ENCODE peak calls at places on chromosomes 11 and 22, in seven cellular contexts. One of them, this sample, is unnamed.

GRCh38 chr11:73760066-73760679 is 701 bp downstream of the RAB6A start:
- DNase-seq in spleen: no peak
- DNase-seq in HepG2: no peak
- DNase-seq in GM12892: peak; percentile 15
- DNase-seq in vagina: peak; percentile 91
- DNase-seq in endothelial cell of umbilical vein: peak; percentile 49
- DNase-seq in GM23338: peak; percentile 61
- DNase-seq in this sample: peak; percentile 73

GRCh38 chr11:133819916-133820315 is 25.4 kb downstream of the SPATA19 start:
- DNase-seq in endothelial cell of umbilical vein: no peak
- DNase-seq in HepG2: no peak
- DNase-seq in GM23338: no peak
- DNase-seq in spleen: no peak
- DNase-seq in vagina: no peak
- DNase-seq in GM12892: no peak
- DNase-seq in this sample: no peak

GRCh38 chr11:18720811-18721575 is 5.0 kb downstream of the IGSF22 start:
- DNase-seq in GM23338: peak; percentile 98
- DNase-seq in vagina: peak; percentile 90
- DNase-seq in HepG2: no peak
- DNase-seq in spleen: peak; percentile 93
- DNase-seq in endothelial cell of umbilical vein: peak; percentile 72
- DNase-seq in GM12892: peak; percentile 58
- DNase-seq in this sample: peak; percentile 75

GRCh38 chr11:61880050-61880449 is 11.3 kb downstream of the FADS3 start:
- DNase-seq in vagina: no peak
- DNase-seq in endothelial cell of umbilical vein: no peak
- DNase-seq in GM12892: peak; percentile 58
- DNase-seq in GM23338: no peak
- DNase-seq in HepG2: no peak
- DNase-seq in spleen: no peak
- DNase-seq in this sample: no peak

GRCh38 chr22:38073150-38074130 is 10.5 kb downstream of the SLC16A8 start:
- DNase-seq in spleen: no peak
- DNase-seq in HepG2: no peak
- DNase-seq in vagina: no peak
- DNase-seq in GM23338: no peak
- DNase-seq in endothelial cell of umbilical vein: no peak
- DNase-seq in GM12892: no peak
- DNase-seq in this sample: no peak

GRCh38 chr22:49721211-49721763 is 106.4 kb downstream of the BRD1 start:
- DNase-seq in spleen: no peak
- DNase-seq in endothelial cell of umbilical vein: no peak
- DNase-seq in HepG2: no peak
- DNase-seq in vagina: peak; percentile 62
- DNase-seq in GM12892: no peak
- DNase-seq in GM23338: no peak
- DNase-seq in this sample: no peak

GRCh38 chr22:24008381-24009226 is 2.5 kb upstream of the CABIN1 start:
- DNase-seq in GM23338: no peak
- DNase-seq in endothelial cell of umbilical vein: no peak
- DNase-seq in GM12892: no peak
- DNase-seq in HepG2: peak; percentile 83
- DNase-seq in spleen: no peak
- DNase-seq in vagina: no peak
- DNase-seq in this sample: no peak

GRCh38 chr11:4140067-4140636 is 45.6 kb downstream of the RRM1 start:
- DNase-seq in HepG2: no peak
- DNase-seq in endothelial cell of umbilical vein: no peak
- DNase-seq in GM12892: no peak
- DNase-seq in spleen: no peak
- DNase-seq in GM23338: no peak
- DNase-seq in vagina: no peak
- DNase-seq in this sample: no peak

GRCh38 chr11:118706546-118706825 is 27.0 kb upstream of the TREH start:
- DNase-seq in GM23338: no peak
- DNase-seq in GM12892: no peak
- DNase-seq in endothelial cell of umbilical vein: no peak
- DNase-seq in vagina: no peak
- DNase-seq in spleen: no peak
- DNase-seq in HepG2: no peak
- DNase-seq in this sample: no peak

GRCh38 chr11:58615556-58615955 is 6.9 kb upstream of the CNTF start:
- DNase-seq in vagina: no peak
- DNase-seq in spleen: no peak
- DNase-seq in HepG2: no peak
- DNase-seq in GM23338: no peak
- DNase-seq in GM12892: no peak
- DNase-seq in endothelial cell of umbilical vein: no peak
- DNase-seq in this sample: no peak

DNA sequence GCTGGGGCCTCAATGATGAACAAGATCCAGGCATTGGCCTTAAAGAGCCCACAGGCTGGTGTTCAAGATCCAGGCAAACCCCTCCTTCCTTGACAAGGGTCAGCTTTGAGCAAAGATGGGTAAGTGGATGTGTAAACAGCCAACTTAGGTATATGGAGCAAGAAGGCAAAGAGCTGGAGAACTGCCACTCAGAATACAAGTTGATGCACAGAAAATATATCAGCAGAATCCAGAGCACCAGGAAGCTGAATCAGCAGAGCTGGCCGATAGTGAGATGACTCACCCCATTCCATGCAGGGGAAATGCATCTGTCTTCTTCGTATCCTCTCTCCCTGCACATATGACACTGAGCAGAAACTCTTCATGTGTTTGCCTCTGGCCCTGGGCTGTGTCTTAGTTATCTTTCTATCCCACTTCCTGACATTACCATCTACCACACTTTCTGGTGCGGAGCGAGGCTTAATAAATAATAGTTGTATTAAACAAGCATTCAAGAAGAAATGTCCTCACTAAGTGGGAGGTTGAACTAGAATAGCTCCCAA is 57.8 kb downstream of the ENDOD1 start:
- DNase-seq in GM12892: no peak
- DNase-seq in endothelial cell of umbilical vein: peak; percentile 89
- DNase-seq in spleen: no peak
- DNase-seq in vagina: no peak
- DNase-seq in GM23338: no peak
- DNase-seq in HepG2: peak; percentile 14
- DNase-seq in this sample: no peak
- TF ChIP-seq POLR2AphosphoS5 in GM12892: no peak
- TF ChIP-seq POLR2AphosphoS5 in endothelial cell of umbilical vein: peak; percentile 91
- TF ChIP-seq POLR2AphosphoS5 in spleen: no peak
- TF ChIP-seq POLR2AphosphoS5 in vagina: no peak
- TF ChIP-seq POLR2AphosphoS5 in GM23338: no peak
- TF ChIP-seq POLR2AphosphoS5 in HepG2: no peak
- TF ChIP-seq POLR2AphosphoS5 in this sample: no peak

GRCh38 chr22:28398355-28398754 is 281.3 kb downstream of the TTC28 start:
- DNase-seq in GM23338: no peak
- DNase-seq in endothelial cell of umbilical vein: no peak
- DNase-seq in spleen: no peak
- DNase-seq in vagina: no peak
- DNase-seq in HepG2: no peak
- DNase-seq in GM12892: no peak
- DNase-seq in this sample: no peak

GRCh38 chr22:28395520-28395919 is 284.1 kb downstream of the TTC28 start:
- DNase-seq in vagina: no peak
- DNase-seq in endothelial cell of umbilical vein: no peak
- DNase-seq in HepG2: no peak
- DNase-seq in GM12892: no peak
- DNase-seq in GM23338: no peak
- DNase-seq in spleen: no peak
- DNase-seq in this sample: no peak

GRCh38 chr22:28394711-28395110 is 284.9 kb downstream of the TTC28 start:
- DNase-seq in endothelial cell of umbilical vein: peak; percentile 39
- DNase-seq in HepG2: no peak
- DNase-seq in GM12892: no peak
- DNase-seq in spleen: no peak
- DNase-seq in GM23338: no peak
- DNase-seq in vagina: no peak
- DNase-seq in this sample: no peak

GRCh38 chr22:28397324-28397723 is 282.3 kb downstream of the TTC28 start:
- DNase-seq in endothelial cell of umbilical vein: no peak
- DNase-seq in GM12892: no peak
- DNase-seq in HepG2: no peak
- DNase-seq in vagina: no peak
- DNase-seq in spleen: no peak
- DNase-seq in GM23338: no peak
- DNase-seq in this sample: no peak

DNA sequence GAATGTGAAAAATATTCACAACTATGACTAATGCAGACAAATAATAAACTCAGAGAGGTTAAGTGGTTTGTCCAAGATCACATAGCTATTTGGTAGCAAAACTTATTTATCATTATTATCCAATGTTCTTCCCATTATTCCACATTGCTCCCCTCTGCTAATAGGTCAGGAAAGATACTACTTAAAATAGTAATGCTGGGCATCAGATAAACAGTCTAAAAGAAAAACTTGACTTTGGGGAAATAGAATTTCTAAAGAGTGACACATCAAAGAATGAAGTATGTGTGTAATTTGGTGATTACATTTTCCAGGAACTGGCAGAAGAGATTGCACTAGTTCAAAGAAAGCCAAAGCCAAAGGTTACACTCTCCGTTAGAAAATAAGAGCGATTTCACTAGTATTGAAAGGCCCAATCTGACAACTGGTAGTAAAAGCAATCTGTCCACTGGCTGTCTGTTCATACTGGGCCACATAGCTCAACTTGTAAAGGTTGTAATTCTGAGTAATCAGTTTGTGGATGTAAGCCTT is 283.7 kb downstream of the TTC28 start:
- DNase-seq in GM23338: no peak
- DNase-seq in vagina: no peak
- DNase-seq in endothelial cell of umbilical vein: peak; percentile 51
- DNase-seq in spleen: no peak
- DNase-seq in GM12892: no peak
- DNase-seq in HepG2: peak; percentile 77
- DNase-seq in this sample: no peak
- TF ChIP-seq POLR2AphosphoS5 in GM23338: no peak
- TF ChIP-seq POLR2AphosphoS5 in vagina: no peak
- TF ChIP-seq POLR2AphosphoS5 in endothelial cell of umbilical vein: no peak
- TF ChIP-seq POLR2AphosphoS5 in spleen: no peak
- TF ChIP-seq POLR2AphosphoS5 in GM12892: no peak
- TF ChIP-seq POLR2AphosphoS5 in HepG2: no peak
- TF ChIP-seq POLR2AphosphoS5 in this sample: no peak

GRCh38 chr22:43529461-43529860 is 117.6 kb downstream of the MPPED1 start:
- DNase-seq in GM12892: no peak
- DNase-seq in endothelial cell of umbilical vein: no peak
- DNase-seq in HepG2: no peak
- DNase-seq in spleen: no peak
- DNase-seq in vagina: no peak
- DNase-seq in GM23338: no peak
- DNase-seq in this sample: no peak

GRCh38 chr22:43526951-43527350 is 115.1 kb downstream of the MPPED1 start:
- DNase-seq in GM12892: no peak
- DNase-seq in HepG2: no peak
- DNase-seq in vagina: no peak
- DNase-seq in GM23338: no peak
- DNase-seq in endothelial cell of umbilical vein: no peak
- DNase-seq in spleen: no peak
- DNase-seq in this sample: no peak

GRCh38 chr22:43528601-43529360 is 117.0 kb downstream of the MPPED1 start:
- DNase-seq in spleen: no peak
- DNase-seq in vagina: no peak
- DNase-seq in GM12892: no peak
- DNase-seq in endothelial cell of umbilical vein: no peak
- DNase-seq in HepG2: no peak
- DNase-seq in GM23338: no peak
- DNase-seq in this sample: no peak

GRCh38 chr22:43529954-43530863 is 118.4 kb downstream of the MPPED1 start:
- DNase-seq in GM12892: no peak
- DNase-seq in endothelial cell of umbilical vein: no peak
- DNase-seq in HepG2: no peak
- DNase-seq in vagina: no peak
- DNase-seq in GM23338: no peak
- DNase-seq in spleen: peak; percentile 28
- DNase-seq in this sample: no peak

DNA sequence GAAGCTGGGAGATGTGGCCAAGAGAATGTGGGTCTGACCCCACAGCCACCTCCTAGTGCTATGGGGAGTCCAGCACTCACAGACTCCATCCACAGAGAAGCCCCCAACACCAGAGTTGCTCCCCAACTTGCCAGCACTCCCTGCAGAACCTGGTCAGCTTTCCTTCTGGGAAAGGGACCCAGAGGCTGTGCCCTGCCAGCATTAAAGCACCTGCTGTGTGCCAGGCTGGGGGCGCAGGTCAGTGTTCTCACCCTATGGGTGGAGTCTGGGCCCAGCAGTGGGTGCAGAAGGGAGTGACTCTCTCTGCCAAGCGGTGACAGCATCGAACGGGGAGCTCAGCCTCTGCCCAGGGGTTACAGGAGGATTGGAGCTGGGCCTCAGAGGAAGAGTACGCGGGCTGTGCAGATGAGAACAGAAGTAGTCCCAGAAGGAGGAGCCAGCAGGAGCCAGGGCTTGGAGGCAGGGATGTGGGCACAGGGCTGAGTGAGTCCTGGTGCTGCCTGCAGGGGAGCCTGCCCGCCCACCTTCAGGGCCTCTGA is 114.4 kb downstream of the MPPED1 start:
- DNase-seq in HepG2: no peak
- DNase-seq in vagina: no peak
- DNase-seq in spleen: no peak
- DNase-seq in GM23338: no peak
- DNase-seq in endothelial cell of umbilical vein: no peak
- DNase-seq in GM12892: no peak
- DNase-seq in this sample: no peak
- TF ChIP-seq POLR2AphosphoS5 in HepG2: no peak
- TF ChIP-seq POLR2AphosphoS5 in vagina: no peak
- TF ChIP-seq POLR2AphosphoS5 in spleen: no peak
- TF ChIP-seq POLR2AphosphoS5 in GM23338: no peak
- TF ChIP-seq POLR2AphosphoS5 in endothelial cell of umbilical vein: no peak
- TF ChIP-seq POLR2AphosphoS5 in GM12892: no peak
- TF ChIP-seq POLR2AphosphoS5 in this sample: no peak

GRCh38 chr11:117071344-117071787 is 26.9 kb downstream of the SIK3 start:
- DNase-seq in HepG2: peak; percentile 84
- DNase-seq in vagina: no peak
- DNase-seq in spleen: no peak
- DNase-seq in endothelial cell of umbilical vein: peak; percentile 38
- DNase-seq in GM23338: peak; percentile 24
- DNase-seq in GM12892: no peak
- DNase-seq in this sample: no peak
- TF ChIP-seq POLR2AphosphoS5 in HepG2: no peak
- TF ChIP-seq POLR2AphosphoS5 in vagina: no peak
- TF ChIP-seq POLR2AphosphoS5 in spleen: no peak
- TF ChIP-seq POLR2AphosphoS5 in endothelial cell of umbilical vein: no peak
- TF ChIP-seq POLR2AphosphoS5 in GM23338: no peak
- TF ChIP-seq POLR2AphosphoS5 in GM12892: no peak
- TF ChIP-seq POLR2AphosphoS5 in this sample: no peak